ENCODE peak calls at places on chromosome 10, in ten cellular contexts. One of them, this sample, is unnamed.
A peak's percentile ranks its signal among the peaks of the same experiment; 100 is the strongest.

GRCh38 chr10:100996678-100997363 is 2.8 kb upstream of the LZTS2 start:
- DNase-seq in Peyer's patch: no peak
- DNase-seq in ascending aorta: no peak
- DNase-seq in astrocyte: no peak
- DNase-seq in right cardiac atrium: peak; percentile 81
- DNase-seq in upper lobe of right lung: peak; percentile 76
- DNase-seq in K562: peak; percentile 60
- DNase-seq in ovary: peak; percentile 69
- DNase-seq in tibial nerve: no peak
- DNase-seq in PC-3: peak; percentile 28
- DNase-seq in this sample: no peak

GRCh38 chr10:27252267-27253000 is 11.8 kb upstream of the ACBD5 start:
- DNase-seq in Peyer's patch: peak; percentile 89
- DNase-seq in ascending aorta: peak; percentile 85
- DNase-seq in astrocyte: peak; percentile 29
- DNase-seq in right cardiac atrium: peak; percentile 89
- DNase-seq in upper lobe of right lung: peak; percentile 87
- DNase-seq in K562: peak; percentile 85
- DNase-seq in ovary: peak; percentile 64
- DNase-seq in tibial nerve: no peak
- DNase-seq in PC-3: no peak
- DNase-seq in this sample: peak; percentile 85

GRCh38 chr10:126972622-126973414 is 67.6 kb downstream of the DOCK1 start:
- DNase-seq in Peyer's patch: no peak
- DNase-seq in ascending aorta: no peak
- DNase-seq in astrocyte: peak; percentile 95
- DNase-seq in right cardiac atrium: no peak
- DNase-seq in upper lobe of right lung: no peak
- DNase-seq in K562: no peak
- DNase-seq in ovary: no peak
- DNase-seq in tibial nerve: no peak
- DNase-seq in PC-3: no peak
- DNase-seq in this sample: no peak

GRCh38 chr10:31977440-31978157 is 49.0 kb upstream of the ARHGAP12 start:
- DNase-seq in Peyer's patch: no peak
- DNase-seq in ascending aorta: no peak
- DNase-seq in astrocyte: peak; percentile 52
- DNase-seq in right cardiac atrium: no peak
- DNase-seq in upper lobe of right lung: no peak
- DNase-seq in K562: no peak
- DNase-seq in ovary: no peak
- DNase-seq in tibial nerve: no peak
- DNase-seq in PC-3: peak; percentile 63
- DNase-seq in this sample: no peak

GRCh38 chr10:117553171-117553814 is 10.7 kb downstream of the EMX2 start:
- DNase-seq in Peyer's patch: peak; percentile 33
- DNase-seq in ascending aorta: no peak
- DNase-seq in astrocyte: no peak
- DNase-seq in right cardiac atrium: no peak
- DNase-seq in upper lobe of right lung: no peak
- DNase-seq in K562: no peak
- DNase-seq in ovary: peak; percentile 60
- DNase-seq in tibial nerve: no peak
- DNase-seq in PC-3: no peak
- DNase-seq in this sample: no peak

GRCh38 chr10:133157662-133158436 is 2.2 kb upstream of the KNDC1 start:
- DNase-seq in Peyer's patch: peak; percentile 37
- DNase-seq in ascending aorta: no peak
- DNase-seq in astrocyte: no peak
- DNase-seq in right cardiac atrium: peak; percentile 52
- DNase-seq in upper lobe of right lung: no peak
- DNase-seq in K562: no peak
- DNase-seq in ovary: no peak
- DNase-seq in tibial nerve: no peak
- DNase-seq in PC-3: no peak
- DNase-seq in this sample: peak; percentile 39

GRCh38 chr10:75211007-75211735 is 575 bp downstream of the VDAC2 start:
- DNase-seq in Peyer's patch: no peak
- DNase-seq in ascending aorta: peak; percentile 72
- DNase-seq in astrocyte: peak; percentile 60
- DNase-seq in right cardiac atrium: no peak
- DNase-seq in upper lobe of right lung: no peak
- DNase-seq in K562: peak; percentile 61
- DNase-seq in ovary: no peak
- DNase-seq in tibial nerve: no peak
- DNase-seq in PC-3: peak; percentile 73
- DNase-seq in this sample: no peak

GRCh38 chr10:79230563-79231249 is 116.6 kb upstream of the PPIF start:
- DNase-seq in Peyer's patch: no peak
- DNase-seq in ascending aorta: no peak
- DNase-seq in astrocyte: no peak
- DNase-seq in right cardiac atrium: no peak
- DNase-seq in upper lobe of right lung: no peak
- DNase-seq in K562: no peak
- DNase-seq in ovary: no peak
- DNase-seq in tibial nerve: no peak
- DNase-seq in PC-3: no peak
- DNase-seq in this sample: no peak

GRCh38 chr10:60430836-60431597 is 41.3 kb upstream of the ANK3 start:
- DNase-seq in Peyer's patch: no peak
- DNase-seq in ascending aorta: no peak
- DNase-seq in astrocyte: no peak
- DNase-seq in right cardiac atrium: no peak
- DNase-seq in upper lobe of right lung: no peak
- DNase-seq in K562: no peak
- DNase-seq in ovary: no peak
- DNase-seq in tibial nerve: no peak
- DNase-seq in PC-3: peak; percentile 73
- DNase-seq in this sample: no peak

GRCh38 chr10:99926925-99927718 is 82.6 kb downstream of the DNMBP start:
- DNase-seq in Peyer's patch: peak; percentile 72
- DNase-seq in ascending aorta: no peak
- DNase-seq in astrocyte: peak; percentile 63
- DNase-seq in right cardiac atrium: peak; percentile 68
- DNase-seq in upper lobe of right lung: no peak
- DNase-seq in K562: no peak
- DNase-seq in ovary: peak; percentile 68
- DNase-seq in tibial nerve: no peak
- DNase-seq in PC-3: peak; percentile 40
- DNase-seq in this sample: no peak

GRCh38 chr10:47094126-47094525 is 182.9 kb downstream of the PTPN20 start:
- DNase-seq in Peyer's patch: no peak
- DNase-seq in ascending aorta: peak; percentile 35
- DNase-seq in astrocyte: no peak
- DNase-seq in right cardiac atrium: no peak
- DNase-seq in upper lobe of right lung: no peak
- DNase-seq in K562: no peak
- DNase-seq in ovary: no peak
- DNase-seq in tibial nerve: no peak
- DNase-seq in PC-3: no peak
- DNase-seq in this sample: no peak

GRCh38 chr10:5564537-5565204 is 39.9 kb downstream of the CALML3 start:
- DNase-seq in Peyer's patch: peak; percentile 45
- DNase-seq in ascending aorta: peak; percentile 60
- DNase-seq in astrocyte: no peak
- DNase-seq in right cardiac atrium: peak; percentile 50
- DNase-seq in upper lobe of right lung: peak; percentile 27
- DNase-seq in K562: no peak
- DNase-seq in ovary: no peak
- DNase-seq in tibial nerve: peak; percentile 11
- DNase-seq in PC-3: no peak
- DNase-seq in this sample: no peak

GRCh38 chr10:101354584-101355070 is 662 bp downstream of the BTRC start:
- DNase-seq in Peyer's patch: no peak
- DNase-seq in ascending aorta: no peak
- DNase-seq in astrocyte: no peak
- DNase-seq in right cardiac atrium: no peak
- DNase-seq in upper lobe of right lung: no peak
- DNase-seq in K562: peak; percentile 9
- DNase-seq in ovary: no peak
- DNase-seq in tibial nerve: no peak
- DNase-seq in PC-3: peak; percentile 19
- DNase-seq in this sample: no peak

GRCh38 chr10:29446327-29446726 is 157.5 kb downstream of the LYZL1 start:
- DNase-seq in Peyer's patch: no peak
- DNase-seq in ascending aorta: no peak
- DNase-seq in astrocyte: no peak
- DNase-seq in right cardiac atrium: no peak
- DNase-seq in upper lobe of right lung: no peak
- DNase-seq in K562: no peak
- DNase-seq in ovary: no peak
- DNase-seq in tibial nerve: no peak
- DNase-seq in PC-3: no peak
- DNase-seq in this sample: no peak
- H3K9me3 ChIP-seq in Peyer's patch: no peaks in the 10 kb centered on the region
- H3K9me3 ChIP-seq in ascending aorta: no peaks in the 10 kb centered on the region
- H3K9me3 ChIP-seq in astrocyte: no peaks in the 10 kb centered on the region
- H3K9me3 ChIP-seq in right cardiac atrium: no peaks in the 10 kb centered on the region
- H3K9me3 ChIP-seq in upper lobe of right lung: no peaks in the 10 kb centered on the region
- H3K9me3 ChIP-seq in K562: no peaks in the 10 kb centered on the region
- H3K9me3 ChIP-seq in ovary: no peaks in the 10 kb centered on the region
- H3K9me3 ChIP-seq in tibial nerve: no peaks in the 10 kb centered on the region
- H3K9me3 ChIP-seq in PC-3: no peaks in the 10 kb centered on the region
- H3K9me3 ChIP-seq in this sample: no peaks in the 10 kb centered on the region

DNA sequence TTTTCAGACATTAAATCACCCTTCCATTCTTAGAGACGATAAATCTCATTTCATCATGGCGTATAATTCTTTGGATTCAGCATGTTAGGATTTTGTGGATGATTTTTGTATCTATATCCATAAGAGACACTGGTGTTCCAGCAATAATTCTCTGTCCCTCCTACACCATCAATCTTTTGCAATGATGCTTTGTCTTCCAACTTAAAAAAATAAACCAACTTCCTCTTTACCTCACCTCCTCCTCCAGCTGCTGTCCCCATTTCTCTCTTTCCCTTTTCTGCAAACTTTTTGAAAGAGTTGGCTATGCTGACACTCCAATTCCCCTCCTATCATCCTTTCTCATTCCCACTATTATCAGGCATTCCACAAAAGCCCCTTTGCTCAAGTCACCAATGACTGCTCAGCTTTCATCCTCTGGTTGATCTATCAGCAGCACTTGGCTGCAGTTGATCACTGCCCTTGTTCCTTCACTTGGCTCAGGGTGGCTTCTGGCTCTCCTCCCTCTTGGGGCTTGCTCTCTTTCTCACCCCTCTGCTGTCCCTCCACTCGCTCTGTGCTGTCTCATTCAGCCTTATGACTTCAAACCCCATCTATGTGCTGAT is 130.0 kb downstream of the ARHGAP22 start:
- DNase-seq in Peyer's patch: no peak
- DNase-seq in ascending aorta: peak; percentile 46
- DNase-seq in astrocyte: no peak
- DNase-seq in right cardiac atrium: no peak
- DNase-seq in upper lobe of right lung: no peak
- DNase-seq in K562: no peak
- DNase-seq in ovary: peak; percentile 3
- DNase-seq in tibial nerve: no peak
- DNase-seq in PC-3: no peak
- DNase-seq in this sample: no peak
- H3K9me3 ChIP-seq in Peyer's patch: no peaks in the 10 kb centered on the region
- H3K9me3 ChIP-seq in ascending aorta: no peaks in the 10 kb centered on the region
- H3K9me3 ChIP-seq in astrocyte: no peaks in the 10 kb centered on the region
- H3K9me3 ChIP-seq in right cardiac atrium: no peaks in the 10 kb centered on the region
- H3K9me3 ChIP-seq in upper lobe of right lung: no peaks in the 10 kb centered on the region
- H3K9me3 ChIP-seq in K562: peaks cover 4% of the 10 kb centered on the region
- H3K9me3 ChIP-seq in ovary: no peaks in the 10 kb centered on the region
- H3K9me3 ChIP-seq in tibial nerve: no peaks in the 10 kb centered on the region
- H3K9me3 ChIP-seq in PC-3: no peaks in the 10 kb centered on the region
- H3K9me3 ChIP-seq in this sample: no peaks in the 10 kb centered on the region

DNA sequence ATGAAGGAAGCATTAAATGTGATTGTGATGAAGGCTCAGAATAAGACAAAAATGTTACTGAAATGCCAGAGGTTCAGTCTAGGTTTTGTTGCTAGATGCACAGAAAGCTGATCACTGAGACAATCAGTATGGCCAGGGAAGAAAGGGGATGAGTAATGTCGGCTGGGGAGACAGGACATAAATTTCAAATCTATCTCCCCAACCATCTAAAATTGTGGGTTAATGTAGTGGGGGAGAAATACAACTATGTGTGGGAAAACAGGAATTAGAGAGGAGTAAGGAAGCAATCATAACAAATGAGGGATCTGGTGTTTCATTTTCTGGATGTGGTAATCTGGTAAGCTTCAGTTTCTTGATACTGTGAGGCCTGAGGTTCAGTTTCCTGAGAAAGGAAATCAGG is 1111.0 kb downstream of the XPNPEP1 start:
- DNase-seq in Peyer's patch: no peak
- DNase-seq in ascending aorta: no peak
- DNase-seq in astrocyte: peak; percentile 50
- DNase-seq in right cardiac atrium: no peak
- DNase-seq in upper lobe of right lung: no peak
- DNase-seq in K562: no peak
- DNase-seq in ovary: no peak
- DNase-seq in tibial nerve: no peak
- DNase-seq in PC-3: no peak
- DNase-seq in this sample: no peak
- H3K9me3 ChIP-seq in Peyer's patch: no peaks in the 10 kb centered on the region
- H3K9me3 ChIP-seq in ascending aorta: no peaks in the 10 kb centered on the region
- H3K9me3 ChIP-seq in astrocyte: no peaks in the 10 kb centered on the region
- H3K9me3 ChIP-seq in right cardiac atrium: no peaks in the 10 kb centered on the region
- H3K9me3 ChIP-seq in upper lobe of right lung: no peaks in the 10 kb centered on the region
- H3K9me3 ChIP-seq in K562: no peaks in the 10 kb centered on the region
- H3K9me3 ChIP-seq in ovary: no peaks in the 10 kb centered on the region
- H3K9me3 ChIP-seq in tibial nerve: no peaks in the 10 kb centered on the region
- H3K9me3 ChIP-seq in PC-3: no peaks in the 10 kb centered on the region
- H3K9me3 ChIP-seq in this sample: no peaks in the 10 kb centered on the region

GRCh38 chr10:89659185-89660131 is 14.4 kb upstream of the PANK1 start:
- DNase-seq in Peyer's patch: no peak
- DNase-seq in ascending aorta: no peak
- DNase-seq in astrocyte: peak; percentile 83
- DNase-seq in right cardiac atrium: no peak
- DNase-seq in upper lobe of right lung: no peak
- DNase-seq in K562: no peak
- DNase-seq in ovary: no peak
- DNase-seq in tibial nerve: no peak
- DNase-seq in PC-3: peak; percentile 27
- DNase-seq in this sample: no peak
- H3K9me3 ChIP-seq in Peyer's patch: no peaks in the 10 kb centered on the region
- H3K9me3 ChIP-seq in ascending aorta: no peaks in the 10 kb centered on the region
- H3K9me3 ChIP-seq in astrocyte: no peaks in the 10 kb centered on the region
- H3K9me3 ChIP-seq in right cardiac atrium: no peaks in the 10 kb centered on the region
- H3K9me3 ChIP-seq in upper lobe of right lung: no peaks in the 10 kb centered on the region
- H3K9me3 ChIP-seq in K562: no peaks in the 10 kb centered on the region
- H3K9me3 ChIP-seq in ovary: no peaks in the 10 kb centered on the region
- H3K9me3 ChIP-seq in tibial nerve: no peaks in the 10 kb centered on the region
- H3K9me3 ChIP-seq in PC-3: no peaks in the 10 kb centered on the region
- H3K9me3 ChIP-seq in this sample: no peaks in the 10 kb centered on the region